ENCODE peak calls at places on chromosomes 11 and 22, in eight cellular contexts. Q is heart right ventricle; S is cardiac septum; C is Caki2; K is stimulated activated CD8-positive, alpha-beta memory T cell treated with anti-CD3 and anti-CD28 coated beads, Interleukin-15, amount 100 ng/mL, for 48 hours; G is GM04503; P is HuH-7.5; U is AG10803. F is an unnamed sample.

GRCh38 chr22:49979587-49980264 is 19.2 kb downstream of the PIM3 start:
- DNase-seq in Q (no peak), S (peak), C (no peak), K (no peak), G (no peak), P (peak), U (peak), F (peak)

GRCh38 chr11:68302256-68303054 is 9.9 kb upstream of the LRP5 start:
- DNase-seq in Q (no peak), S (no peak), C (peak), K (no peak), G (no peak), P (peak), U (peak), F (no peak)

GRCh38 chr22:28105396-28105795 is 186.3 kb upstream of the PITPNB start:
- DNase-seq in Q (peak), S (no peak), C (no peak), K (no peak), G (no peak), P (no peak), U (no peak), F (no peak)

GRCh38 chr22:24208012-24208749 is 26.9 kb downstream of the SUSD2 start:
- DNase-seq in Q (peak), S (no peak), C (no peak), K (no peak), G (peak), P (peak), U (peak), F (no peak)

GRCh38 chr11:87137711-87138110 is 100.0 kb downstream of the TMEM135 start:
- DNase-seq in Q (no peak), S (no peak), C (no peak), K (no peak), G (no peak), P (no peak), U (peak), F (no peak)

GRCh38 chr11:96714689-96715088 is 324.9 kb downstream of the JRKL start:
- DNase-seq in Q (no peak), S (no peak), C (no peak), K (no peak), G (no peak), P (no peak), U (no peak), F (no peak)

GRCh38 chr11:70672991-70673670 is 274.8 kb downstream of the CTTN start:
- DNase-seq in Q (no peak), S (no peak), C (no peak), K (no peak), G (no peak), P (no peak), U (no peak), F (no peak)

GRCh38 chr11:111460752-111461305 is 51.4 kb downstream of the BTG4 start:
- DNase-seq in Q (no peak), S (no peak), C (no peak), K (no peak), G (no peak), P (no peak), U (peak), F (no peak)

GRCh38 chr11:80720295-80720694 is 1279.5 kb upstream of the TENM4 start:
- DNase-seq in Q (no peak), S (no peak), C (no peak), K (no peak), G (no peak), P (no peak), U (no peak), F (no peak)

GRCh38 chr11:13384837-13385417 is 78.1 kb downstream of the BTBD10 start:
- DNase-seq in Q (peak), S (no peak), C (no peak), K (no peak), G (no peak), P (peak), U (peak), F (no peak)

GRCh38 chr22:28017859-28018258 is 98.8 kb upstream of the PITPNB start:
- DNase-seq in Q (no peak), S (peak), C (no peak), K (no peak), G (no peak), P (no peak), U (no peak), F (no peak)

GRCh38 chr11:118930152-118930712 is 4.5 kb upstream of the BCL9L start:
- DNase-seq in Q (peak), S (no peak), C (peak), K (peak), G (no peak), P (peak), U (peak), F (peak)

GRCh38 chr11:70481625-70482528 is 83.5 kb downstream of the CTTN start:
- DNase-seq in Q (peak), S (no peak), C (peak), K (no peak), G (peak), P (no peak), U (peak), F (no peak)

GRCh38 chr11:64643927-64644326 is 52.9 kb downstream of the SLC22A12 start:
- DNase-seq in Q (no peak), S (no peak), C (no peak), K (no peak), G (no peak), P (no peak), U (no peak), F (no peak)

GRCh38 chr11:64933213-64933934 is 2.3 kb downstream of the GPHA2 start:
- DNase-seq in Q (no peak), S (no peak), C (no peak), K (no peak), G (no peak), P (no peak), U (no peak), F (no peak)

GRCh38 chr22:42800731-42801536 is 56.1 kb downstream of the ARFGAP3 start:
- DNase-seq in Q (no peak), S (no peak), C (no peak), K (no peak), G (no peak), P (no peak), U (no peak), F (no peak)

GRCh38 chr11:2194877-2195755 is 23.5 kb upstream of the TH start:
- DNase-seq in Q (no peak), S (no peak), C (peak), K (peak), G (no peak), P (peak), U (peak), F (peak)

GRCh38 chr11:110373061-110373702 is 56.6 kb upstream of the FDX1 start:
- DNase-seq in Q (no peak), S (no peak), C (no peak), K (no peak), G (peak), P (no peak), U (peak), F (peak)

GRCh38 chr22:41285820-41286638 is at the start of gene RANGAP1:
- DNase-seq in Q (peak), S (peak), C (peak), K (peak), G (peak), P (peak), U (peak), F (peak)

GRCh38 chr11:19711911-19712280 is 741 bp upstream of the NAV2 start:
- DNase-seq in Q (no peak), S (no peak), C (no peak), K (no peak), G (no peak), P (no peak), U (no peak), F (peak)

GRCh38 chr11:36265793-36266628 is 23.2 kb downstream of the COMMD9 start:
- DNase-seq in Q (peak), S (peak), C (peak), K (peak), G (no peak), P (peak), U (peak), F (peak)

GRCh38 chr22:28442951-28443876 is 236.4 kb downstream of the TTC28 start:
- DNase-seq in Q (peak), S (peak), C (no peak), K (no peak), G (peak), P (peak), U (peak), F (no peak)

GRCh38 chr22:34841911-34842310 is 224.0 kb upstream of the ISX start:
- DNase-seq in Q (no peak), S (no peak), C (no peak), K (no peak), G (no peak), P (no peak), U (peak), F (no peak)

GRCh38 chr22:41822289-41823057 is 10.4 kb upstream of the SREBF2 start:
- DNase-seq in Q (no peak), S (no peak), C (peak), K (no peak), G (peak), P (no peak), U (peak), F (peak)

GRCh38 chr11:20790622-20791021 is 121.2 kb downstream of the NELL1 start:
- DNase-seq in Q (no peak), S (no peak), C (no peak), K (no peak), G (no peak), P (no peak), U (no peak), F (no peak)

GRCh38 chr11:78203184-78203583 is 14.5 kb downstream of the USP35 start:
- DNase-seq in Q (no peak), S (peak), C (no peak), K (no peak), G (no peak), P (no peak), U (no peak), F (peak)

GRCh38 chr11:72160319-72160718 is 24.8 kb downstream of the FOLR3 start:
- DNase-seq in Q (no peak), S (no peak), C (no peak), K (no peak), G (no peak), P (no peak), U (no peak), F (no peak)

GRCh38 chr11:113091578-113091844 is 130.3 kb downstream of the NCAM1 start:
- DNase-seq in Q (no peak), S (no peak), C (no peak), K (no peak), G (no peak), P (no peak), U (no peak), F (no peak)

GRCh38 chr22:22099833-22100812 is 117.5 kb upstream of the TOP3B start:
- DNase-seq in Q (no peak), S (no peak), C (no peak), K (no peak), G (no peak), P (no peak), U (no peak), F (no peak)

GRCh38 chr11:20031155-20032001 is 128.9 kb downstream of the DBX1 start:
- DNase-seq in Q (no peak), S (peak), C (peak), K (no peak), G (peak), P (no peak), U (peak), F (no peak)

GRCh38 chr11:119153049-119153818 is 4.4 kb downstream of the ABCG4 start:
- DNase-seq in Q (no peak), S (no peak), C (no peak), K (no peak), G (no peak), P (no peak), U (no peak), F (no peak)

GRCh38 chr22:35409783-35410662 is 10.1 kb downstream of the MCM5 start:
- DNase-seq in Q (peak), S (no peak), C (no peak), K (no peak), G (no peak), P (no peak), U (no peak), F (no peak)

GRCh38 chr11:86595401-86595800 is 77.0 kb downstream of the ME3 start:
- DNase-seq in Q (no peak), S (no peak), C (no peak), K (no peak), G (no peak), P (no peak), U (no peak), F (no peak)

GRCh38 chr11:44848963-44849350 is 101.7 kb downstream of the TP53I11 start:
- DNase-seq in Q (no peak), S (no peak), C (no peak), K (no peak), G (no peak), P (no peak), U (no peak), F (no peak)

GRCh38 chr11:42524534-42525227 is 787.1 kb upstream of the API5 start:
- DNase-seq in Q (peak), S (no peak), C (peak), K (no peak), G (no peak), P (peak), U (peak), F (no peak)

GRCh38 chr11:41845066-41845465 is 385.6 kb upstream of the LRRC4C start:
- DNase-seq in Q (no peak), S (no peak), C (no peak), K (no peak), G (no peak), P (no peak), U (no peak), F (no peak)

GRCh38 chr11:116170526-116171120 is 602.2 kb downstream of the BUD13 start:
- DNase-seq in Q (peak), S (peak), C (no peak), K (no peak), G (no peak), P (no peak), U (no peak), F (no peak)

GRCh38 chr11:3088806-3089205 is 31.6 kb upstream of the CARS1 start:
- DNase-seq in Q (no peak), S (peak), C (no peak), K (no peak), G (no peak), P (no peak), U (no peak), F (no peak)

F was measured in activated naive CD4-positive, alpha-beta T cell treated with Interleukin-2 at 50 U/mL for 16 hours.